ENCODE peak calls at places on chromosomes 4 and X, in five cellular contexts. S is H9, E is mesenchymal stem cell, T is neuronal stem cell, U is trophoblast cell. Z is an unnamed sample.

GRCh38 chr4:36235306-36235705 is 9.0 kb downstream of the ARAP2 start:
- DNase-seq in U (peak; percentile 91), S (peak; percentile 53), T (no peak), E (no peak), Z (no peak)

GRCh38 chr4:6955261-6955911 is 45.8 kb downstream of the TBC1D14 start:
- DNase-seq in E (no peak), S (no peak), T (no peak), U (peak; percentile 97), Z (no peak)

GRCh38 chrX:129686422-129686948 is 31.7 kb upstream of the APLN start:
- DNase-seq in S (no peak), U (no peak), T (no peak), E (peak; percentile 22), Z (no peak)

GRCh38 chrX:119970574-119970973 is 27.0 kb upstream of the NKAP start:
- DNase-seq in U (no peak), S (no peak), E (no peak), T (no peak), Z (no peak)

GRCh38 chrX:29581223-29581622 is 634.1 kb upstream of the MAGEB2 start:
- DNase-seq in S (no peak), T (no peak), U (no peak), E (no peak), Z (no peak)

GRCh38 chr4:74768857-74769525 is 25.3 kb downstream of the BTC start:
- DNase-seq in T (no peak), U (no peak), S (no peak), E (peak; percentile 22), Z (no peak)

GRCh38 chr4:164890691-164891090 is 13.7 kb downstream of the APELA start:
- DNase-seq in E (no peak), U (no peak), T (no peak), S (no peak), Z (no peak)

GRCh38 chr4:31539279-31540074 is 819.3 kb downstream of the PCDH7 start:
- DNase-seq in E (no peak), T (no peak), S (no peak), U (no peak), Z (no peak)

GRCh38 chr4:5888222-5888701 is 4.6 kb downstream of the CRMP1 start:
- DNase-seq in T (peak; percentile 71), U (no peak), S (peak; percentile 88), E (peak; percentile 17), Z (peak; percentile 76)

GRCh38 chrX:97070346-97070745 is 186.6 kb downstream of the RPA4 start:
- DNase-seq in S (no peak), E (peak; percentile 0), U (no peak), T (no peak), Z (no peak)

DNA sequence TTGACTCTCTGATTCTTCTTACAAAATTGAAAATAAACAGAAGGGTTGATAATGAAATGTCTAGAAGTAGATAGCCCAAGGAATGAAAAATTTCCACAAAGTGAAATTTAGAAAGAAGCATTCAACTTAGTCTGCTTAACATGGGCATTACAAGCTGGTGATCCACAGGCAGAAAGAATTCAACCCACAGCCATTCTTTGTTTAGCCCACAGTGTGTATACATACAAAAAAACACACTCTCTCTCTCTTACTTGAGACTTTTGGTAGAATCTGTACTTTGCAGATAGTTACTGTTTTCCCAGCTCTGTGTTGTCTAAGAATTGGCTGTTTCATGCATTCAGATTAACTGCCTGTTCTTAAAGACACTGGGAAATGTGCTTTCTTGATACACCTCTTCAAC is 159.8 kb downstream of the SLC4A4 start:
- DNase-seq in U (no peak), S (no peak), E (peak; percentile 61), T (no peak), Z (no peak)
- H2BK120ac ChIP-seq in U (no peak overlapping the region), S (no peak overlapping the region), E (no peak overlapping the region), T (no peak overlapping the region), Z (no peak overlapping the region)

GRCh38 chrX:8462488-8462887 is 2.1 kb upstream of the VCX3B start:
- DNase-seq in E (no peak), S (no peak), T (no peak), U (no peak), Z (no peak)
- H2BK12ac ChIP-seq in E (no peak overlapping the region), S (no peak overlapping the region), T (no peak overlapping the region), U (no peak overlapping the region), Z (no peak overlapping the region)

DNA sequence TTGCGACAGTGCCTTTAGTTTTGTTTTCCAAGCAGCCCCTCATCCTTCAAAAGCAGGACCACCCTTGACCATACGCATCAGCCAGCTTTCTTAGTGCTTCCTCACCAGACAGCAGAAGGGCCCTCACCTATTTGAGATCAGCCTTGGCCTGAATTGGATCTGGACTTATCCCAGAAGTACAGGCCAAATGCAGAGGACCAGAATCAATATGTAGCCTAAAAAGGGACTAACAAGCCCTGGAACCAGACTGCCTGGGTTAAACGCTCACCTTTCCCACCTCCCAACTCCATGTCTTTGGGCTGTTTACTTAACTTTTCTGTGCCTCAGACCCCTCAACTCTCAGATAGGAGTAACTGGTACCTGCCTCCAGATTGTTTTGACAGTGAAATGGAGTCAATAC is 77.7 kb upstream of the ATP6AP2 start:
- DNase-seq in U (no peak), S (no peak), E (no peak), T (no peak), Z (no peak)
- H2BK120ac ChIP-seq in U (no peak overlapping the region), S (no peak overlapping the region), E (no peak overlapping the region), T (no peak overlapping the region), Z (no peak overlapping the region)

DNA sequence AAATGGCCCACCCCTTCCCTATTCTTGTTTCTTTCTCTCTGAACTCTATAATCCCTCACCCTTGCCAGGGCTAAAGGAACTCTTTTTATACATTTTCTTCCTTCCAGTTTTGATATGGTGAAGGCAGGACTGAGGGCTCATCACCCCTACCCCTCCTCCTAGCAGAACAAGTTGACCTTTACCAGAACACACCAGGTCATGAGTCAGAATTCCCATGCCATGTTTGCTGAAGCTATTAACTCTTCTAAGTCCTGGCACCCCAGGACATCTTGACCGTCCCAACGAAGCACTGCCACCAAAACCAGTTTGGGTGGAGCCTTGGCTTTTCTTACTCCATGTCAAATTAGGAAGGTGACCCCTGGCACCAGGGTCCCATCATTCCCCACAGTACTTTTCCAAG is 57.5 kb upstream of the DYNLT3 start:
- DNase-seq in E (no peak), U (no peak), S (no peak), T (no peak), Z (no peak)
- H2BK12ac ChIP-seq in E (no peak overlapping the region), U (peak overlapping the region; percentile 81), S (no peak overlapping the region), T (no peak overlapping the region), Z (no peak overlapping the region)

Z was measured in H1.